ENCODE peak calls at places on chromosome 7, in four cellular contexts. P is transverse colon, H is thyroid gland, E is pancreas. Q is an unnamed sample.
A peak's percentile ranks its signal among the peaks of the same experiment; 100 is the strongest.

GRCh38 chr7:38463277-38464224 is 167.6 kb downstream of the AMPH start:
- DNase-seq in P (peak; percentile 51), H (peak; percentile 68), E (peak; percentile 56), Q (peak; percentile 63)

GRCh38 chr7:47196106-47196630 is 385.7 kb downstream of the TNS3 start:
- DNase-seq in P (no peak), H (peak; percentile 68), E (no peak), Q (no peak)

GRCh38 chr7:128053023-128053422 is 21.8 kb upstream of the LRRC4 start:
- DNase-seq in P (no peak), H (no peak), E (no peak), Q (no peak)

GRCh38 chr7:35800718-35801391 is at the start of gene SEPTIN7:
- DNase-seq in P (peak; percentile 99), H (peak; percentile 99), E (peak; percentile 94), Q (peak; percentile 100)

GRCh38 chr7:125118444-125118843 is 188.8 kb upstream of the POT1 start:
- DNase-seq in P (no peak), H (no peak), E (no peak), Q (no peak)

GRCh38 chr7:122383934-122384333 is 79.4 kb upstream of the FEZF1 start:
- DNase-seq in P (no peak), H (no peak), E (no peak), Q (no peak)

GRCh38 chr7:151424799-151425198 is 15.0 kb upstream of the WDR86 start:
- DNase-seq in P (no peak), H (no peak), E (peak; percentile 1), Q (no peak)

GRCh38 chr7:75565129-75565528 is 73.0 kb downstream of the SPDYE5 start:
- DNase-seq in P (no peak), H (peak; percentile 91), E (no peak), Q (no peak)

GRCh38 chr7:17680026-17680425 is 260.3 kb downstream of the SNX13 start:
- DNase-seq in P (peak; percentile 29), H (peak; percentile 56), E (no peak), Q (no peak)

DNA sequence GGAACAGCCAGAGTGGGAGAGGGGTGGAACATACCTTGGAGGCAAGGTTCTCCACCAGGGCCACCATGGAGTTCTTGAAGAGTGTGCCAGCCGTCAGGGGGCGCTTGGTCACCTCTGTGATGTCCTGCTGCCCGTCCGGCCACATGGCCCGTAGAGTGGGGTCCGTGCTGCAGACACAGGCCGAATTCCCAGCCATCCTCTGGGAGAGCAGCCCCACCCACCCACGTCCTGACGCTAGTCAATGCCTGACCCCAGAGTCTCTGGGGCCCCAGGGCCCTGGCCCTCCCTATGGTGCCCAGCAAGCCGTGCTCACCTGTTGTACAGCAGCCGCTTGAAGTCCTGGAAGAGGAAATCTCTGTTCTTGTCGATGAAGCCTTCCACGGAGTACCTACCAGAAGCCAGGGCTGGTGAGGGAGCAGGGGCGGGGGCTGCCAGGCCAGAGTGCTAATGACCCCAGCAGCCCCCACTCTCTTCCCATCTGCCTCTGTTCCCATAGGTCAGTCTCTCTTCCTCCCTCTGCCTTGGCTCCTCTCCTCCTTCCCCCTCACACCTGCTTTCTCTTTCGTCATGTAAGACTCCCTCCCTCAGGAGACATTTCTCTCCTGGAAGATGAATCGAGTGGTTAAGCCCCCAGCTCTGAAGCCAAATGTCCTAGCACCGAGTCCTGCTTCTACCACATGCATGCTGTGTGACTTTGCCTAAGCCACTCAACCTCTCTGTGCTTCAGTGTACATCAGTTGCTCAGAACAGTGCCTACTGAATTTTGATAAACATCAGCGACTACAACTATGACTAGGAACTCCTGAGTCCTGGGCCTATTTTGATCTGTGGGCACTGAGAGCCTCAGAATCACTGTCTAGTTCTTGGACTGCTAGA is 11.0 kb downstream of the MYO1G start:
- DNase-seq in P (no peak), H (peak; percentile 67), E (no peak), Q (no peak)
- TF ChIP-seq CTCF in P (no peak), H (peak; percentile 4), E (no peak), Q (no peak)

GRCh38 chr7:1448958-1449357 is 10.3 kb downstream of the MICALL2 start:
- DNase-seq in P (no peak), H (no peak), E (no peak), Q (no peak)
- H3K27ac ChIP-seq in P (peak overlapping the region; percentile 71), H (no peak overlapping the region), E (no peak overlapping the region), Q (no peak overlapping the region)

DNA sequence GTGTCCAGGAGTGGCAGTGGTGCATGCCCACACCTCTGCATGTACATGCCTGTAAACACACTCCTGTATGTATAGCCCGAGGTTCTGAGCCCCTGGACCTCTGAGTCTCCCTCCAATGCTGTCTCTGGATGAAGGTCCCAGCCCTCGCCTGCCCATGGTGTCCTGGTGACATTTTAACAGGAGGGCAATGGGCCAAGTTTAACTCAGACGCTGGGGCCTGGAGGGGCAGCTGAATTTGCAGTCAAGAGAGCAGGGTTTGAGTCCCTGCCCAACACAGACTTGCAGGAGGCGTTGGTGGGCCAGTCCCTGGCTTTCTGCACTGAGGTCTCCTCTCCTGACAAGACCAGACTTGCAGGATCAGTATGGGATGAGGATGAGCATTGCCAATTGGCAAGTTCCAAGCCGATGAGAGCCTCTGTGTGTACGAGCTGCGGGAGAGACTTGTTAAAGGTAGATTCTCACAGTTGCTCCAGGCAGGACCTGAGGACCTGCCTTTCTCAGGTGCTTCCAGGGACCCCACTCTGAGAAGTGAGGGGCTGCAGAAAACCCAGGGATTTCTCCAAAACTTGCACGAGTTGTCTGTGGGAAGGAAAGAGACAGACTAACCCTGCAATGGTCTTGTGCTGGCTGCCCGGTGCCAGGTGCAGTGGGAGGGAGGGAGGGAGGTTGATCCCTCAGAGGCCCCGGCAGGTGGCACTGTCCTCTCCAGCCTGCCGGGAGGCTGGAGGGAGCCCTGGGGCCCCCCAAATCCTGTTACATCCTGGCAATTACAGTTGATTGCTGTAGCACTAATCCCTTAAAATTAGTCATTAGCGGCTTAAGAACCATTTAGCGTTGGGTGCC is 142.0 kb downstream of the ELFN1 start:
- DNase-seq in P (no peak), H (no peak), E (no peak), Q (peak; percentile 56)
- TF ChIP-seq CTCF in P (no peak), H (no peak), E (peak; percentile 17), Q (peak; percentile 41)

GRCh38 chr7:66629222-66629658 is 559 bp downstream of the KCTD7 start:
- DNase-seq in P (peak; percentile 26), H (no peak), E (peak; percentile 57), Q (no peak)
- H3K27ac ChIP-seq in P (peak overlapping the region; percentile 98), H (peak overlapping the region; percentile 80), E (peak overlapping the region; percentile 89), Q (peak overlapping the region; percentile 96)

GRCh38 chr7:50712527-50713356 is 70.0 kb downstream of the GRB10 start:
- DNase-seq in P (no peak), H (no peak), E (no peak), Q (no peak)
- TF ChIP-seq CTCF in P (no peak), H (no peak), E (no peak), Q (no peak)

DNA sequence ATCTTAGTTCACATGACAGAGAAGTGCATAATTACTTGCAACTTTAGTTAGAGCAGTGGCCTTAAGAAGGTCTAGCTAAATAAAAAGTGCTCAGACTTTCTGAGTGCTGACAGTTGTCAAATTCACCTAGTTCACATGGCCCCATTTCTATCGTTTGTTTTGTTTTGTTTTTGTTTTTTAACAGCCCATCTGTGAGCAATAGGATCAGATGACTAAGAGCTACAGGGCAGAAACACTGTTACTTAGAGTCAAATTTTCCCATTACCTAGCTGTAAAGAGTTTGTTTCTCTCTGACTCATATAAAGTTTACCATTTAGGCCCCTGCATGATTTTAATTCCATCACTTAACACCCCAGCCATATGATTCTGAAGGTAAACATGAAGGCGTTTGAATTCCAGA is 18.8 kb downstream of the CAV1 start:
- DNase-seq in P (no peak), H (no peak), E (no peak), Q (no peak)
- H3K27ac ChIP-seq in P (peak overlapping the region; percentile 42), H (peak overlapping the region; percentile 12), E (no peak overlapping the region), Q (peak overlapping the region; percentile 3)

Q was measured in psoas muscle.